ENCODE peak calls at places on chromosomes 13 and 19, in eight cellular contexts. E is HCT116, L is H9, G is keratinocyte, B is A549, X is neuronal stem cell, Q is IMR-90, C is fibroblast of lung. W is an unnamed sample.

GRCh38 chr19:19634516-19635312 is 6.7 kb upstream of the LPAR2 start:
- DNase-seq in E (no peak), L (no peak), G (no peak), B (no peak), X (no peak), Q (no peak), C (no peak), W (peak; percentile 90)

GRCh38 chr13:56861472-56861871 is 279.2 kb upstream of the PRR20A start:
- DNase-seq in E (no peak), L (no peak), G (no peak), B (no peak), X (no peak), Q (no peak), C (peak; percentile 29), W (no peak)

GRCh38 chr13:63901630-63902029 is 2486.0 kb upstream of the PCDH20 start:
- DNase-seq in E (no peak), L (no peak), G (no peak), B (no peak), X (no peak), Q (no peak), C (no peak), W (no peak)

GRCh38 chr13:26599885-26600284 is 42.4 kb downstream of the WASF3 start:
- DNase-seq in E (no peak), L (no peak), G (no peak), B (no peak), X (no peak), Q (no peak), C (no peak), W (no peak)

GRCh38 chr19:17579523-17580244 is 24.2 kb downstream of the COLGALT1 start:
- DNase-seq in E (peak; percentile 90), L (peak; percentile 98), G (peak; percentile 66), B (peak; percentile 73), X (peak; percentile 45), Q (peak; percentile 26), C (peak; percentile 25), W (peak; percentile 91)

GRCh38 chr13:23087884-23088283 is 92.9 kb upstream of the SGCG start:
- DNase-seq in E (peak; percentile 35), L (peak; percentile 53), G (no peak), B (peak; percentile 13), X (no peak), Q (peak; percentile 20), C (peak; percentile 1), W (peak; percentile 50)

GRCh38 chr19:3224346-3225325 is at the start of gene CELF5:
- DNase-seq in E (no peak), L (peak; percentile 57), G (no peak), B (peak; percentile 35), X (peak; percentile 67), Q (no peak), C (no peak), W (peak; percentile 99)

GRCh38 chr19:49020342-49020741 is 3.5 kb upstream of the LHB start:
- DNase-seq in E (no peak), L (peak; percentile 77), G (no peak), B (no peak), X (no peak), Q (no peak), C (no peak), W (no peak)

GRCh38 chr13:32019612-32020233 is 11.9 kb upstream of the FRY start:
- DNase-seq in E (peak; percentile 37), L (peak; percentile 59), G (no peak), B (peak; percentile 25), X (peak; percentile 43), Q (peak; percentile 81), C (peak; percentile 63), W (peak; percentile 60)

GRCh38 chr19:48768989-48769713 is 13.8 kb downstream of the FGF21 start:
- DNase-seq in E (no peak), L (no peak), G (no peak), B (no peak), X (no peak), Q (no peak), C (peak; percentile 38), W (no peak)

GRCh38 chr19:54030895-54031586 is 32.7 kb downstream of the VSTM1 start:
- DNase-seq in E (no peak), L (no peak), G (no peak), B (no peak), X (no peak), Q (peak; percentile 24), C (no peak), W (no peak)

GRCh38 chr13:25733061-25733491 is 318.7 kb downstream of the SHISA2 start:
- DNase-seq in E (no peak), L (no peak), G (peak; percentile 56), B (no peak), X (no peak), Q (no peak), C (peak; percentile 85), W (no peak)

GRCh38 chr13:50948576-50948975 is 39.0 kb downstream of the RNASEH2B start:
- DNase-seq in E (no peak), L (no peak), G (no peak), B (no peak), X (no peak), Q (peak; percentile 5), C (peak; percentile 29), W (peak; percentile 76)

GRCh38 chr19:1768248-1768647 is 14.9 kb downstream of the ONECUT3 start:
- DNase-seq in E (no peak), L (peak; percentile 87), G (no peak), B (no peak), X (no peak), Q (no peak), C (no peak), W (no peak)

GRCh38 chr13:36718146-36718545 is 44.3 kb downstream of the SERTM1 start:
- DNase-seq in E (no peak), L (no peak), G (no peak), B (no peak), X (no peak), Q (peak; percentile 3), C (peak; percentile 94), W (peak; percentile 46)

GRCh38 chr13:33272531-33273124 is 12.9 kb downstream of the STARD13 start:
- DNase-seq in E (no peak), L (no peak), G (no peak), B (no peak), X (no peak), Q (no peak), C (peak; percentile 39), W (peak; percentile 68)

GRCh38 chr13:33275916-33276315 is 9.6 kb downstream of the STARD13 start:
- DNase-seq in E (no peak), L (no peak), G (no peak), B (no peak), X (no peak), Q (peak; percentile 76), C (peak; percentile 97), W (no peak)

GRCh38 chr13:33274264-33274663 is 11.3 kb downstream of the STARD13 start:
- DNase-seq in E (no peak), L (no peak), G (no peak), B (no peak), X (no peak), Q (no peak), C (peak; percentile 54), W (no peak)

GRCh38 chr13:33271759-33272158 is 13.8 kb downstream of the STARD13 start:
- DNase-seq in E (no peak), L (no peak), G (no peak), B (no peak), X (no peak), Q (peak; percentile 50), C (no peak), W (no peak)

GRCh38 chr13:33270906-33271538 is 14.5 kb downstream of the STARD13 start:
- DNase-seq in E (no peak), L (no peak), G (no peak), B (no peak), X (no peak), Q (peak; percentile 49), C (no peak), W (no peak)
- H3K4me2 ChIP-seq in E (no peak overlapping the region), L (no peak overlapping the region), G (peak overlapping the region; percentile 8), B (peak overlapping the region; percentile 75), X (no peak overlapping the region), Q (peak overlapping the region; percentile 9), C (peak overlapping the region; percentile 54), W (no peak overlapping the region)

GRCh38 chr13:108113407-108113806 is 101.9 kb downstream of the LIG4 start:
- DNase-seq in E (no peak), L (no peak), G (peak; percentile 56), B (no peak), X (no peak), Q (no peak), C (no peak), W (no peak)
- H3K9me3 ChIP-seq in E (no peaks in the 10 kb centered on the region), L (no peaks in the 10 kb centered on the region), G (no peaks in the 10 kb centered on the region), B (no peaks in the 10 kb centered on the region), X (no peaks in the 10 kb centered on the region), Q (no peaks in the 10 kb centered on the region), C (no peaks in the 10 kb centered on the region), W (no peaks in the 10 kb centered on the region)

GRCh38 chr19:15248106-15248505 is 15.9 kb upstream of the EPHX3 start:
- DNase-seq in E (no peak), L (no peak), G (no peak), B (no peak), X (no peak), Q (peak; percentile 36), C (no peak), W (peak; percentile 85)

GRCh38 chr19:15249912-15250634 is 17.8 kb upstream of the EPHX3 start:
- DNase-seq in E (no peak), L (no peak), G (no peak), B (no peak), X (no peak), Q (peak; percentile 95), C (peak; percentile 92), W (peak; percentile 99)

GRCh38 chr19:15249560-15249874 is 17.3 kb upstream of the EPHX3 start:
- DNase-seq in E (no peak), L (no peak), G (no peak), B (no peak), X (no peak), Q (no peak), C (no peak), W (no peak)

GRCh38 chr19:15247107-15248014 is 15.1 kb upstream of the EPHX3 start:
- DNase-seq in E (no peak), L (no peak), G (no peak), B (no peak), X (no peak), Q (no peak), C (no peak), W (peak; percentile 91)

GRCh38 chr19:15248648-15249559 is 16.7 kb upstream of the EPHX3 start:
- DNase-seq in E (no peak), L (no peak), G (no peak), B (peak; percentile 77), X (no peak), Q (peak; percentile 91), C (peak; percentile 89), W (peak; percentile 99)
- H3K4me1 ChIP-seq in E (peaks cover 28% of the 10 kb centered on the region), L (no peaks in the 10 kb centered on the region), G (peaks cover 24% of the 10 kb centered on the region), B (peaks cover 55% of the 10 kb centered on the region), X (peaks cover 26% of the 10 kb centered on the region), Q (peaks cover 50% of the 10 kb centered on the region), C (peaks cover 64% of the 10 kb centered on the region), W (peaks cover 69% of the 10 kb centered on the region)

GRCh38 chr13:28794370-28794769 is 25.8 kb upstream of the MTUS2 start:
- DNase-seq in E (no peak), L (no peak), G (no peak), B (no peak), X (no peak), Q (no peak), C (no peak), W (no peak)

GRCh38 chr13:28792992-28793391 is 27.1 kb upstream of the MTUS2 start:
- DNase-seq in E (no peak), L (no peak), G (no peak), B (no peak), X (no peak), Q (peak; percentile 79), C (peak; percentile 68), W (peak; percentile 81)

DNA sequence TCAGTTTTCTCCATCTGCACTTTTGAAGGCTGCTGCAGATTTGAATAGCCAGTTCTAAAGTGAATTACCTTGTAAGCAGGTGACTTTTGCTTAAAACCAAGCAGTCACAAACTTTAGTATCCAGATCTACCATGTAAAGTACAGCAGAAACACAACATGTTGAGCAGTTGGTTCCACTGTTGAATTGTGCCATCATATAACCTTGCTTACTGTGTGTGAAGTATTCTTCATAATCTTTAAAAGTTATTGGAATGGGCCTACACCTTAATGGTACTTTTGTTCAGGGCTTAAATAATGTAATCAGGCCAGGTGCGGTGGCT is 23.2 kb upstream of the MTUS2 start:
- DNase-seq in E (no peak), L (no peak), G (no peak), B (no peak), X (no peak), Q (no peak), C (no peak), W (no peak)
- H3K4me2 ChIP-seq in E (peak overlapping the region; percentile 61), L (no peak overlapping the region), G (no peak overlapping the region), B (no peak overlapping the region), X (no peak overlapping the region), Q (no peak overlapping the region), C (peak overlapping the region; percentile 62), W (no peak overlapping the region)